ENCODE peak calls at places on chromosomes 6 and 20, in eight cellular contexts. One of them, this sample, is unnamed.

GRCh38 chr6:106199998-106200397 is 113.9 kb downstream of the PRDM1 start:
- DNase-seq in fibroblast of mammary gland: peak; percentile 89
- DNase-seq in astrocyte: peak; percentile 95
- DNase-seq in HCT116: no peak
- DNase-seq in cardiac muscle cell: peak; percentile 56
- DNase-seq in mesothelial cell of epicardium: no peak
- DNase-seq in activated B cell treated with CpG ODN at 0.5 μM for 24 hours: no peak
- DNase-seq in IMR-90: peak; percentile 93
- DNase-seq in this sample: no peak

GRCh38 chr20:11012975-11013374 is 339.2 kb upstream of the JAG1 start:
- DNase-seq in mesothelial cell of epicardium: no peak
- DNase-seq in activated B cell treated with CpG ODN at 0.5 μM for 24 hours: no peak
- DNase-seq in cardiac muscle cell: peak; percentile 84
- DNase-seq in fibroblast of mammary gland: peak; percentile 64
- DNase-seq in IMR-90: peak; percentile 50
- DNase-seq in HCT116: no peak
- DNase-seq in astrocyte: peak; percentile 64
- DNase-seq in this sample: no peak

GRCh38 chr6:4987427-4987826 is 16.4 kb downstream of the RPP40 start:
- DNase-seq in activated B cell treated with CpG ODN at 0.5 μM for 24 hours: no peak
- DNase-seq in HCT116: no peak
- DNase-seq in IMR-90: no peak
- DNase-seq in mesothelial cell of epicardium: no peak
- DNase-seq in astrocyte: no peak
- DNase-seq in fibroblast of mammary gland: no peak
- DNase-seq in cardiac muscle cell: no peak
- DNase-seq in this sample: no peak

GRCh38 chr20:33291830-33292355 is 8.9 kb downstream of the BPIFB1 start:
- DNase-seq in cardiac muscle cell: peak; percentile 33
- DNase-seq in fibroblast of mammary gland: peak; percentile 20
- DNase-seq in activated B cell treated with CpG ODN at 0.5 μM for 24 hours: peak; percentile 55
- DNase-seq in astrocyte: no peak
- DNase-seq in mesothelial cell of epicardium: peak; percentile 63
- DNase-seq in HCT116: peak; percentile 19
- DNase-seq in IMR-90: no peak
- DNase-seq in this sample: peak; percentile 76

GRCh38 chr6:104789770-104790190 is 69.9 kb downstream of the HACE1 start:
- DNase-seq in activated B cell treated with CpG ODN at 0.5 μM for 24 hours: no peak
- DNase-seq in fibroblast of mammary gland: peak; percentile 46
- DNase-seq in astrocyte: peak; percentile 69
- DNase-seq in IMR-90: peak; percentile 55
- DNase-seq in cardiac muscle cell: peak; percentile 77
- DNase-seq in HCT116: peak; percentile 50
- DNase-seq in mesothelial cell of epicardium: no peak
- DNase-seq in this sample: no peak

GRCh38 chr20:54510546-54511129 is 35.2 kb downstream of the DOK5 start:
- DNase-seq in mesothelial cell of epicardium: no peak
- DNase-seq in IMR-90: no peak
- DNase-seq in cardiac muscle cell: peak; percentile 42
- DNase-seq in fibroblast of mammary gland: no peak
- DNase-seq in activated B cell treated with CpG ODN at 0.5 μM for 24 hours: no peak
- DNase-seq in astrocyte: peak; percentile 22
- DNase-seq in HCT116: no peak
- DNase-seq in this sample: no peak

GRCh38 chr6:38218235-38218634 is 398.7 kb downstream of the ZFAND3 start:
- DNase-seq in cardiac muscle cell: no peak
- DNase-seq in astrocyte: no peak
- DNase-seq in HCT116: no peak
- DNase-seq in activated B cell treated with CpG ODN at 0.5 μM for 24 hours: no peak
- DNase-seq in IMR-90: no peak
- DNase-seq in mesothelial cell of epicardium: no peak
- DNase-seq in fibroblast of mammary gland: no peak
- DNase-seq in this sample: no peak

GRCh38 chr6:143405381-143406154 is 44.9 kb downstream of the ADAT2 start:
- DNase-seq in activated B cell treated with CpG ODN at 0.5 μM for 24 hours: no peak
- DNase-seq in IMR-90: peak; percentile 35
- DNase-seq in astrocyte: peak; percentile 95
- DNase-seq in cardiac muscle cell: peak; percentile 46
- DNase-seq in fibroblast of mammary gland: peak; percentile 79
- DNase-seq in mesothelial cell of epicardium: no peak
- DNase-seq in HCT116: no peak
- DNase-seq in this sample: no peak

GRCh38 chr20:14764511-14765369 is 427.3 kb upstream of the FLRT3 start:
- DNase-seq in fibroblast of mammary gland: no peak
- DNase-seq in mesothelial cell of epicardium: no peak
- DNase-seq in activated B cell treated with CpG ODN at 0.5 μM for 24 hours: no peak
- DNase-seq in HCT116: no peak
- DNase-seq in cardiac muscle cell: no peak
- DNase-seq in astrocyte: no peak
- DNase-seq in IMR-90: no peak
- DNase-seq in this sample: no peak

GRCh38 chr6:21800330-21800729 is 206.8 kb downstream of the SOX4 start:
- DNase-seq in HCT116: no peak
- DNase-seq in IMR-90: no peak
- DNase-seq in fibroblast of mammary gland: no peak
- DNase-seq in activated B cell treated with CpG ODN at 0.5 μM for 24 hours: no peak
- DNase-seq in mesothelial cell of epicardium: no peak
- DNase-seq in astrocyte: no peak
- DNase-seq in cardiac muscle cell: no peak
- DNase-seq in this sample: no peak

GRCh38 chr20:62815066-62815991 is 1.5 kb upstream of the COL9A3 start:
- DNase-seq in fibroblast of mammary gland: peak; percentile 48
- DNase-seq in HCT116: no peak
- DNase-seq in mesothelial cell of epicardium: peak; percentile 68
- DNase-seq in cardiac muscle cell: peak; percentile 68
- DNase-seq in activated B cell treated with CpG ODN at 0.5 μM for 24 hours: no peak
- DNase-seq in astrocyte: peak; percentile 43
- DNase-seq in IMR-90: peak; percentile 41
- DNase-seq in this sample: no peak

GRCh38 chr6:36980876-36981619 is 4.9 kb downstream of the MTCH1 start:
- DNase-seq in fibroblast of mammary gland: no peak
- DNase-seq in activated B cell treated with CpG ODN at 0.5 μM for 24 hours: no peak
- DNase-seq in IMR-90: no peak
- DNase-seq in cardiac muscle cell: no peak
- DNase-seq in astrocyte: no peak
- DNase-seq in mesothelial cell of epicardium: no peak
- DNase-seq in HCT116: no peak
- DNase-seq in this sample: no peak
- TF ChIP-seq CTCF in fibroblast of mammary gland: no peak
- TF ChIP-seq CTCF in activated B cell treated with CpG ODN at 0.5 μM for 24 hours: no peak
- TF ChIP-seq CTCF in IMR-90: peak; percentile 11
- TF ChIP-seq CTCF in cardiac muscle cell: no peak
- TF ChIP-seq CTCF in astrocyte: no peak
- TF ChIP-seq CTCF in mesothelial cell of epicardium: no peak
- TF ChIP-seq CTCF in HCT116: no peak
- TF ChIP-seq CTCF in this sample: peak; percentile 17

GRCh38 chr6:41896280-41896679 is 1.1 kb upstream of the USP49 start:
- DNase-seq in astrocyte: no peak
- DNase-seq in HCT116: no peak
- DNase-seq in fibroblast of mammary gland: no peak
- DNase-seq in cardiac muscle cell: no peak
- DNase-seq in activated B cell treated with CpG ODN at 0.5 μM for 24 hours: no peak
- DNase-seq in IMR-90: no peak
- DNase-seq in mesothelial cell of epicardium: no peak
- DNase-seq in this sample: no peak

GRCh38 chr6:41901882-41902519 is 6.8 kb upstream of the USP49 start:
- DNase-seq in fibroblast of mammary gland: peak; percentile 49
- DNase-seq in cardiac muscle cell: peak; percentile 46
- DNase-seq in mesothelial cell of epicardium: no peak
- DNase-seq in activated B cell treated with CpG ODN at 0.5 μM for 24 hours: no peak
- DNase-seq in HCT116: no peak
- DNase-seq in astrocyte: no peak
- DNase-seq in IMR-90: peak; percentile 16
- DNase-seq in this sample: no peak
- TF ChIP-seq CTCF in fibroblast of mammary gland: peak; percentile 44
- TF ChIP-seq CTCF in cardiac muscle cell: peak; percentile 28
- TF ChIP-seq CTCF in mesothelial cell of epicardium: no peak
- TF ChIP-seq CTCF in activated B cell treated with CpG ODN at 0.5 μM for 24 hours: no peak
- TF ChIP-seq CTCF in HCT116: no peak
- TF ChIP-seq CTCF in astrocyte: no peak
- TF ChIP-seq CTCF in IMR-90: peak; percentile 29
- TF ChIP-seq CTCF in this sample: no peak

DNA sequence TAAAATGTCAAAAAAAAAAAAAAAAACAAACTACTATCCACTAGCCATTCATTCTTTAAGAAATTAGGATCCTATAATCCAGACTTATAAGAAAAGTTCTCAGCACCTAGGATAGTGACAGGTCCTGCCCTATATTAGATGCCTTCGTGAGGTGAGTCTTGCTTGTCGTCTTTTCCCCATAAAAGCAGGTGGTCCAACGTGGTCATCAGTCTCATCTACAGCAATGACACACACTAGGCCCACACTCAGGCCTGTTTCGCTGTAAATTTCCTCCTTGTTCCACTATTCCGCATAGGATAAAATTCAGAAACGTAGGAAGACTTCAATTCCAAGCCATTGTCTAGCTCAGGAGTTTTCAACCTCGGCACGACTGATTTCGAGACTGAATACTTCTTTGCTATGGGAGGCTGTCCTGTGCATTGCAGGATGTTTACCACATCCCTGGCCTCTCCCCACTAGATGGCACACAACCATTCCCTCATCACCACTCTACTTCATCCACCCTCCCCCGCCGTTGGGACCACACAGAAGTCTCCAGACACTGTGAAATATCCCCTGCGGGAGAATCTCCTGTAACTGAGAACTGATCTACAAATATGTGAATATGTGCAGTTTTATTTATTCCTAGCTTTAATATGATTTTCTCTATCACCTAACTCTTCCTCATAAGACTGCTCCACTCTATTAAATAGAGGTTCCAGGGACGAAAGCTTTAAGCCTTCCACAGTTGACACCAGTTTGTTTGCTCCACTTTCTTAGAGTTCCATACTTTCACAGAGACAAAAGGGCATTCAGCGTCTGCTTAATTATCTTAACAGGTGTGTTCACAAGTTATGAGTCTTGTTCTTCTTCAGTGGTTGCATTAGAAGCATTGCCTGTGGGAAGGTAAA is 346.3 kb downstream of the BMP2 start:
- DNase-seq in cardiac muscle cell: peak; percentile 61
- DNase-seq in mesothelial cell of epicardium: peak; percentile 42
- DNase-seq in HCT116: no peak
- DNase-seq in activated B cell treated with CpG ODN at 0.5 μM for 24 hours: no peak
- DNase-seq in IMR-90: peak; percentile 1
- DNase-seq in astrocyte: peak; percentile 8
- DNase-seq in fibroblast of mammary gland: peak; percentile 15
- DNase-seq in this sample: no peak
- TF ChIP-seq CTCF in cardiac muscle cell: peak; percentile 55
- TF ChIP-seq CTCF in mesothelial cell of epicardium: no peak
- TF ChIP-seq CTCF in HCT116: no peak
- TF ChIP-seq CTCF in activated B cell treated with CpG ODN at 0.5 μM for 24 hours: no peak
- TF ChIP-seq CTCF in IMR-90: peak; percentile 7
- TF ChIP-seq CTCF in astrocyte: peak; percentile 49
- TF ChIP-seq CTCF in fibroblast of mammary gland: peak; percentile 29
- TF ChIP-seq CTCF in this sample: peak; percentile 64

GRCh38 chr6:107707346-107708270 is 116.5 kb downstream of the SCML4 start:
- DNase-seq in fibroblast of mammary gland: no peak
- DNase-seq in cardiac muscle cell: no peak
- DNase-seq in mesothelial cell of epicardium: no peak
- DNase-seq in HCT116: no peak
- DNase-seq in astrocyte: no peak
- DNase-seq in activated B cell treated with CpG ODN at 0.5 μM for 24 hours: no peak
- DNase-seq in IMR-90: no peak
- DNase-seq in this sample: no peak
- TF ChIP-seq CTCF in fibroblast of mammary gland: no peak
- TF ChIP-seq CTCF in cardiac muscle cell: no peak
- TF ChIP-seq CTCF in mesothelial cell of epicardium: no peak
- TF ChIP-seq CTCF in HCT116: no peak
- TF ChIP-seq CTCF in astrocyte: no peak
- TF ChIP-seq CTCF in activated B cell treated with CpG ODN at 0.5 μM for 24 hours: no peak
- TF ChIP-seq CTCF in IMR-90: no peak
- TF ChIP-seq CTCF in this sample: no peak

GRCh38 chr6:133769463-133769862 is 119.5 kb upstream of the TCF21 start:
- DNase-seq in fibroblast of mammary gland: peak; percentile 41
- DNase-seq in cardiac muscle cell: peak; percentile 28
- DNase-seq in IMR-90: peak; percentile 40
- DNase-seq in activated B cell treated with CpG ODN at 0.5 μM for 24 hours: no peak
- DNase-seq in mesothelial cell of epicardium: no peak
- DNase-seq in astrocyte: peak; percentile 53
- DNase-seq in HCT116: no peak
- DNase-seq in this sample: no peak

GRCh38 chr6:133764813-133765208 is 124.1 kb upstream of the TCF21 start:
- DNase-seq in HCT116: no peak
- DNase-seq in mesothelial cell of epicardium: no peak
- DNase-seq in IMR-90: no peak
- DNase-seq in fibroblast of mammary gland: no peak
- DNase-seq in astrocyte: no peak
- DNase-seq in activated B cell treated with CpG ODN at 0.5 μM for 24 hours: no peak
- DNase-seq in cardiac muscle cell: no peak
- DNase-seq in this sample: no peak

GRCh38 chr6:133764011-133764812 is 124.7 kb upstream of the TCF21 start:
- DNase-seq in fibroblast of mammary gland: peak; percentile 89
- DNase-seq in cardiac muscle cell: peak; percentile 81
- DNase-seq in mesothelial cell of epicardium: no peak
- DNase-seq in activated B cell treated with CpG ODN at 0.5 μM for 24 hours: no peak
- DNase-seq in IMR-90: peak; percentile 79
- DNase-seq in HCT116: no peak
- DNase-seq in astrocyte: peak; percentile 79
- DNase-seq in this sample: no peak

GRCh38 chr6:133767571-133767970 is 121.3 kb upstream of the TCF21 start:
- DNase-seq in cardiac muscle cell: no peak
- DNase-seq in mesothelial cell of epicardium: no peak
- DNase-seq in activated B cell treated with CpG ODN at 0.5 μM for 24 hours: no peak
- DNase-seq in IMR-90: peak; percentile 63
- DNase-seq in astrocyte: no peak
- DNase-seq in fibroblast of mammary gland: peak; percentile 74
- DNase-seq in HCT116: no peak
- DNase-seq in this sample: no peak

DNA sequence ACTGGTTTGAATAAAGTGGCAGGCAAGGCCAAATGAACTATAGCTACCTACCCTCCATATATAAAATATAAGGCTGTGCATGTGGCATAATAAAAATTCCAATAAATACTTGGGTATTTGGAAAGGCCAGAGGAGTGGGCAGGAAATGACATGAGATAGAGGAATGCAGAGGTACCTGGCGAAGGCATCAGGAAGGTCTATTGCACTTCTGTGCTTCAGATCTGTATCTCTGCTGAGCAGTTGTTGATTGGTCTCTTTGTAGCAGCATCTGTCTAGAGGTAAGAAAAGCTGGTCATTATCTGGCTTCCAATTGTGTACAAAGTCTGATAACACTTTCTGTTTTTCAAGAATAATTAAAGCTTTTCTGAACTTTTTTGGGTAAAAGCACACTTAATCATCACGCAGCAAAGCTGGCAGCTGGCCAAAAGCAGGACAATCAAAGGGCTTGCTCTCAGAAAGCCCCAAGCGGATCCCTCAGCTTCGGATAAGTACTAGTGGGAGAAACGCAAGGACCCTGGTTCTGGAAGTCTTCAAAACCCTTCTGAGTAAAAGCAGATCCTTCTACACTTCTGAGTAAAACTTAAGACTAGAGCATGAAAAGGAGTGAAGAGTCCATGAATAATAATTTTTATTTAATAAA is 120.1 kb upstream of the TCF21 start:
- DNase-seq in activated B cell treated with CpG ODN at 0.5 μM for 24 hours: no peak
- DNase-seq in mesothelial cell of epicardium: peak; percentile 52
- DNase-seq in HCT116: no peak
- DNase-seq in cardiac muscle cell: peak; percentile 84
- DNase-seq in fibroblast of mammary gland: no peak
- DNase-seq in astrocyte: no peak
- DNase-seq in IMR-90: no peak
- DNase-seq in this sample: no peak
- TF ChIP-seq CTCF in activated B cell treated with CpG ODN at 0.5 μM for 24 hours: no peak
- TF ChIP-seq CTCF in mesothelial cell of epicardium: no peak
- TF ChIP-seq CTCF in HCT116: no peak
- TF ChIP-seq CTCF in cardiac muscle cell: no peak
- TF ChIP-seq CTCF in fibroblast of mammary gland: no peak
- TF ChIP-seq CTCF in astrocyte: no peak
- TF ChIP-seq CTCF in IMR-90: no peak
- TF ChIP-seq CTCF in this sample: no peak